ENCODE peak calls at places on chromosomes 2 and 18, in six cellular contexts. One of them, this sample, is unnamed.
A peak's percentile ranks its signal among the peaks of the same experiment; 100 is the strongest.

GRCh38 chr2:3784731-3785130 is 81.4 kb downstream of the DCDC2C start:
- DNase-seq in AG04449: peak; percentile 5
- DNase-seq in right lobe of liver: no peak
- DNase-seq in cardiac muscle cell: peak; percentile 3
- DNase-seq in SJCRH30: no peak
- DNase-seq in mammary epithelial cell: no peak
- DNase-seq in this sample: no peak

GRCh38 chr2:9145109-9145751 is 61.4 kb upstream of the ASAP2 start:
- DNase-seq in AG04449: no peak
- DNase-seq in right lobe of liver: no peak
- DNase-seq in cardiac muscle cell: peak; percentile 93
- DNase-seq in SJCRH30: no peak
- DNase-seq in mammary epithelial cell: no peak
- DNase-seq in this sample: no peak

GRCh38 chr2:162092656-162093556 is 18.9 kb upstream of the DPP4 start:
- DNase-seq in AG04449: peak; percentile 60
- DNase-seq in right lobe of liver: no peak
- DNase-seq in cardiac muscle cell: peak; percentile 97
- DNase-seq in SJCRH30: no peak
- DNase-seq in mammary epithelial cell: peak; percentile 97
- DNase-seq in this sample: no peak

GRCh38 chr2:135132314-135132713 is 80.2 kb downstream of the RAB3GAP1 start:
- DNase-seq in AG04449: peak; percentile 31
- DNase-seq in right lobe of liver: no peak
- DNase-seq in cardiac muscle cell: peak; percentile 43
- DNase-seq in SJCRH30: no peak
- DNase-seq in mammary epithelial cell: peak; percentile 43
- DNase-seq in this sample: no peak

GRCh38 chr18:57674891-57675290 is 53.3 kb upstream of the NARS1 start:
- DNase-seq in AG04449: no peak
- DNase-seq in right lobe of liver: no peak
- DNase-seq in cardiac muscle cell: no peak
- DNase-seq in SJCRH30: no peak
- DNase-seq in mammary epithelial cell: no peak
- DNase-seq in this sample: no peak

GRCh38 chr18:42030586-42031182 is 75.7 kb downstream of the PIK3C3 start:
- DNase-seq in AG04449: no peak
- DNase-seq in right lobe of liver: no peak
- DNase-seq in cardiac muscle cell: peak; percentile 41
- DNase-seq in SJCRH30: no peak
- DNase-seq in mammary epithelial cell: no peak
- DNase-seq in this sample: no peak

GRCh38 chr2:9179572-9180201 is 26.9 kb upstream of the ASAP2 start:
- DNase-seq in AG04449: no peak
- DNase-seq in right lobe of liver: no peak
- DNase-seq in cardiac muscle cell: peak; percentile 87
- DNase-seq in SJCRH30: peak; percentile 46
- DNase-seq in mammary epithelial cell: peak; percentile 96
- DNase-seq in this sample: no peak

GRCh38 chr2:23203383-23203782 is 181.6 kb upstream of the KLHL29 start:
- DNase-seq in AG04449: no peak
- DNase-seq in right lobe of liver: no peak
- DNase-seq in cardiac muscle cell: no peak
- DNase-seq in SJCRH30: no peak
- DNase-seq in mammary epithelial cell: no peak
- DNase-seq in this sample: no peak

GRCh38 chr2:213261237-213261636 is 23.0 kb upstream of the SPAG16 start:
- DNase-seq in AG04449: no peak
- DNase-seq in right lobe of liver: no peak
- DNase-seq in cardiac muscle cell: no peak
- DNase-seq in SJCRH30: no peak
- DNase-seq in mammary epithelial cell: no peak
- DNase-seq in this sample: no peak

GRCh38 chr2:226838758-226839555 is 3.1 kb downstream of the RHBDD1 start:
- DNase-seq in AG04449: no peak
- DNase-seq in right lobe of liver: no peak
- DNase-seq in cardiac muscle cell: no peak
- DNase-seq in SJCRH30: no peak
- DNase-seq in mammary epithelial cell: no peak
- DNase-seq in this sample: no peak

GRCh38 chr18:76412818-76413565 is 82.0 kb downstream of the ZNF516 start:
- DNase-seq in AG04449: no peak
- DNase-seq in right lobe of liver: no peak
- DNase-seq in cardiac muscle cell: peak; percentile 21
- DNase-seq in SJCRH30: no peak
- DNase-seq in mammary epithelial cell: no peak
- DNase-seq in this sample: no peak

GRCh38 chr2:159711562-159712193 is 628 bp upstream of the MARCHF7 start:
- DNase-seq in AG04449: no peak
- DNase-seq in right lobe of liver: no peak
- DNase-seq in cardiac muscle cell: no peak
- DNase-seq in SJCRH30: no peak
- DNase-seq in mammary epithelial cell: no peak
- DNase-seq in this sample: no peak

GRCh38 chr2:189276277-189276676 is 96.7 kb upstream of the COL5A2 start:
- DNase-seq in AG04449: peak; percentile 98
- DNase-seq in right lobe of liver: no peak
- DNase-seq in cardiac muscle cell: peak; percentile 96
- DNase-seq in SJCRH30: no peak
- DNase-seq in mammary epithelial cell: peak; percentile 87
- DNase-seq in this sample: no peak

GRCh38 chr2:138744709-138745108 is 35.5 kb downstream of the NXPH2 start:
- DNase-seq in AG04449: no peak
- DNase-seq in right lobe of liver: no peak
- DNase-seq in cardiac muscle cell: no peak
- DNase-seq in SJCRH30: peak; percentile 84
- DNase-seq in mammary epithelial cell: no peak
- DNase-seq in this sample: no peak

GRCh38 chr18:22983175-22983574 is 50.0 kb downstream of the RBBP8 start:
- DNase-seq in AG04449: no peak
- DNase-seq in right lobe of liver: no peak
- DNase-seq in cardiac muscle cell: peak; percentile 74
- DNase-seq in SJCRH30: no peak
- DNase-seq in mammary epithelial cell: no peak
- DNase-seq in this sample: no peak

GRCh38 chr2:222904557-222905258 is 43.9 kb downstream of the ACSL3 start:
- DNase-seq in AG04449: peak; percentile 89
- DNase-seq in right lobe of liver: no peak
- DNase-seq in cardiac muscle cell: peak; percentile 35
- DNase-seq in SJCRH30: no peak
- DNase-seq in mammary epithelial cell: peak; percentile 20
- DNase-seq in this sample: no peak

GRCh38 chr18:62572456-62572855 is 49.6 kb downstream of the ZCCHC2 start:
- DNase-seq in AG04449: no peak
- DNase-seq in right lobe of liver: no peak
- DNase-seq in cardiac muscle cell: no peak
- DNase-seq in SJCRH30: no peak
- DNase-seq in mammary epithelial cell: peak; percentile 70
- DNase-seq in this sample: no peak

GRCh38 chr18:28541276-28541930 is 364.5 kb upstream of the CDH2 start:
- DNase-seq in AG04449: no peak
- DNase-seq in right lobe of liver: no peak
- DNase-seq in cardiac muscle cell: peak; percentile 6
- DNase-seq in SJCRH30: no peak
- DNase-seq in mammary epithelial cell: no peak
- DNase-seq in this sample: no peak

GRCh38 chr18:51195602-51196115 is 1.8 kb downstream of the MEX3C start:
- DNase-seq in AG04449: no peak
- DNase-seq in right lobe of liver: no peak
- DNase-seq in cardiac muscle cell: peak; percentile 45
- DNase-seq in SJCRH30: peak; percentile 59
- DNase-seq in mammary epithelial cell: peak; percentile 75
- DNase-seq in this sample: no peak

GRCh38 chr2:238908960-238909951 is 61.4 kb downstream of the TWIST2 start:
- DNase-seq in AG04449: no peak
- DNase-seq in right lobe of liver: peak; percentile 46
- DNase-seq in cardiac muscle cell: peak; percentile 87
- DNase-seq in SJCRH30: no peak
- DNase-seq in mammary epithelial cell: no peak
- DNase-seq in this sample: peak; percentile 51

GRCh38 chr18:904135-905090 is at the start of gene ADCYAP1:
- DNase-seq in AG04449: no peak
- DNase-seq in right lobe of liver: no peak
- DNase-seq in cardiac muscle cell: no peak
- DNase-seq in SJCRH30: no peak
- DNase-seq in mammary epithelial cell: no peak
- DNase-seq in this sample: no peak

GRCh38 chr18:62425465-62426190 is 97.2 kb upstream of the ZCCHC2 start:
- DNase-seq in AG04449: peak; percentile 88
- DNase-seq in right lobe of liver: peak; percentile 74
- DNase-seq in cardiac muscle cell: peak; percentile 98
- DNase-seq in SJCRH30: peak; percentile 62
- DNase-seq in mammary epithelial cell: peak; percentile 93
- DNase-seq in this sample: peak; percentile 86

GRCh38 chr2:10036095-10036879 is 7.1 kb upstream of the KLF11 start:
- DNase-seq in AG04449: peak; percentile 31
- DNase-seq in right lobe of liver: peak; percentile 95
- DNase-seq in cardiac muscle cell: peak; percentile 77
- DNase-seq in SJCRH30: no peak
- DNase-seq in mammary epithelial cell: peak; percentile 82
- DNase-seq in this sample: no peak

GRCh38 chr2:64767670-64768425 is 114.1 kb upstream of the SERTAD2 start:
- DNase-seq in AG04449: peak; percentile 59
- DNase-seq in right lobe of liver: peak; percentile 91
- DNase-seq in cardiac muscle cell: peak; percentile 92
- DNase-seq in SJCRH30: peak; percentile 93
- DNase-seq in mammary epithelial cell: peak; percentile 86
- DNase-seq in this sample: peak; percentile 90

GRCh38 chr2:198453866-198454265 is 649.5 kb downstream of the PLCL1 start:
- DNase-seq in AG04449: no peak
- DNase-seq in right lobe of liver: no peak
- DNase-seq in cardiac muscle cell: no peak
- DNase-seq in SJCRH30: no peak
- DNase-seq in mammary epithelial cell: no peak
- DNase-seq in this sample: no peak

GRCh38 chr2:12717988-12718661 is 1.4 kb downstream of the TRIB2 start:
- DNase-seq in AG04449: no peak
- DNase-seq in right lobe of liver: no peak
- DNase-seq in cardiac muscle cell: peak; percentile 49
- DNase-seq in SJCRH30: peak; percentile 53
- DNase-seq in mammary epithelial cell: peak; percentile 47
- DNase-seq in this sample: peak; percentile 30

GRCh38 chr2:195486987-195487644 is 169.9 kb upstream of the SLC39A10 start:
- DNase-seq in AG04449: no peak
- DNase-seq in right lobe of liver: no peak
- DNase-seq in cardiac muscle cell: peak; percentile 73
- DNase-seq in SJCRH30: peak; percentile 35
- DNase-seq in mammary epithelial cell: peak; percentile 52
- DNase-seq in this sample: no peak

GRCh38 chr2:69162121-69162520 is 149.1 kb downstream of the ANTXR1 start:
- DNase-seq in AG04449: no peak
- DNase-seq in right lobe of liver: no peak
- DNase-seq in cardiac muscle cell: no peak
- DNase-seq in SJCRH30: no peak
- DNase-seq in mammary epithelial cell: no peak
- DNase-seq in this sample: no peak

GRCh38 chr2:218394298-218395089 is 5.2 kb upstream of the CTDSP1 start:
- DNase-seq in AG04449: no peak
- DNase-seq in right lobe of liver: peak; percentile 64
- DNase-seq in cardiac muscle cell: no peak
- DNase-seq in SJCRH30: no peak
- DNase-seq in mammary epithelial cell: no peak
- DNase-seq in this sample: no peak
- H3K4me3 ChIP-seq in AG04449: no peak overlapping the region
- H3K4me3 ChIP-seq in right lobe of liver: no peak overlapping the region
- H3K4me3 ChIP-seq in cardiac muscle cell: no peak overlapping the region
- H3K4me3 ChIP-seq in SJCRH30: no peak overlapping the region
- H3K4me3 ChIP-seq in mammary epithelial cell: no peak overlapping the region
- H3K4me3 ChIP-seq in this sample: no peak overlapping the region

GRCh38 chr2:168359082-168359481 is 97.0 kb upstream of the CERS6 start:
- DNase-seq in AG04449: no peak
- DNase-seq in right lobe of liver: no peak
- DNase-seq in cardiac muscle cell: no peak
- DNase-seq in SJCRH30: no peak
- DNase-seq in mammary epithelial cell: no peak
- DNase-seq in this sample: no peak
- H3K4me3 ChIP-seq in AG04449: no peak overlapping the region
- H3K4me3 ChIP-seq in right lobe of liver: no peak overlapping the region
- H3K4me3 ChIP-seq in cardiac muscle cell: no peak overlapping the region
- H3K4me3 ChIP-seq in SJCRH30: no peak overlapping the region
- H3K4me3 ChIP-seq in mammary epithelial cell: no peak overlapping the region
- H3K4me3 ChIP-seq in this sample: no peak overlapping the region

DNA sequence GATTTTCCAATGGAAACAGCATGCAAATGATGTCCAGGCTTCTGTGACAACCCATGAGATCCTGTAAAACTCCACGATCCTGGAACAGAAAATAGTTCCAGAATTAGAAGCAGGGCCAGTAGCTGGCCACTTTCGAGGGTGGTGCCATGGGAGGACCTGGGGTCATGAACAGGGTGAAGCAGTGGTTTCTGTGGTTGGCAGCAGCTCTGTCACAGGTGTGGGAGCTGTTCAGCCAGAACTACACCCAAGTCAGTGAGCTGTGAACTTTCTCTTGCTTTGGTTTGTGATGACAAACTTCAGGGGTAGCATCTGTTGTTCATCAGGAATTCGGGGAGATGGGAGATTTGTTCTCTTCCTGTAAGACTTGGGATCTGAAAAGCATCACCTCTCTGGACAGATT is 314.4 kb upstream of the NT5C1B start:
- DNase-seq in AG04449: no peak
- DNase-seq in right lobe of liver: no peak
- DNase-seq in cardiac muscle cell: no peak
- DNase-seq in SJCRH30: no peak
- DNase-seq in mammary epithelial cell: peak; percentile 19
- DNase-seq in this sample: no peak
- H3K4me3 ChIP-seq in AG04449: no peak overlapping the region
- H3K4me3 ChIP-seq in right lobe of liver: no peak overlapping the region
- H3K4me3 ChIP-seq in cardiac muscle cell: no peak overlapping the region
- H3K4me3 ChIP-seq in SJCRH30: no peak overlapping the region
- H3K4me3 ChIP-seq in mammary epithelial cell: no peak overlapping the region
- H3K4me3 ChIP-seq in this sample: no peak overlapping the region

GRCh38 chr18:59917422-59917821 is 17.6 kb downstream of the PMAIP1 start:
- DNase-seq in AG04449: no peak
- DNase-seq in right lobe of liver: peak; percentile 58
- DNase-seq in cardiac muscle cell: peak; percentile 73
- DNase-seq in SJCRH30: no peak
- DNase-seq in mammary epithelial cell: peak; percentile 68
- DNase-seq in this sample: no peak

GRCh38 chr18:59923539-59924196 is 23.9 kb downstream of the PMAIP1 start:
- DNase-seq in AG04449: no peak
- DNase-seq in right lobe of liver: no peak
- DNase-seq in cardiac muscle cell: no peak
- DNase-seq in SJCRH30: no peak
- DNase-seq in mammary epithelial cell: no peak
- DNase-seq in this sample: no peak

GRCh38 chr18:59918320-59918755 is 18.5 kb downstream of the PMAIP1 start:
- DNase-seq in AG04449: no peak
- DNase-seq in right lobe of liver: peak; percentile 64
- DNase-seq in cardiac muscle cell: peak; percentile 55
- DNase-seq in SJCRH30: peak; percentile 84
- DNase-seq in mammary epithelial cell: peak; percentile 74
- DNase-seq in this sample: no peak

GRCh38 chr18:59919026-59919425 is 19.2 kb downstream of the PMAIP1 start:
- DNase-seq in AG04449: no peak
- DNase-seq in right lobe of liver: no peak
- DNase-seq in cardiac muscle cell: no peak
- DNase-seq in SJCRH30: peak; percentile 75
- DNase-seq in mammary epithelial cell: no peak
- DNase-seq in this sample: no peak

GRCh38 chr18:59921384-59921891 is 21.6 kb downstream of the PMAIP1 start:
- DNase-seq in AG04449: no peak
- DNase-seq in right lobe of liver: no peak
- DNase-seq in cardiac muscle cell: no peak
- DNase-seq in SJCRH30: no peak
- DNase-seq in mammary epithelial cell: peak; percentile 62
- DNase-seq in this sample: no peak
- H3K4me3 ChIP-seq in AG04449: no peak overlapping the region
- H3K4me3 ChIP-seq in right lobe of liver: no peak overlapping the region
- H3K4me3 ChIP-seq in cardiac muscle cell: no peak overlapping the region
- H3K4me3 ChIP-seq in SJCRH30: no peak overlapping the region
- H3K4me3 ChIP-seq in mammary epithelial cell: no peak overlapping the region
- H3K4me3 ChIP-seq in this sample: no peak overlapping the region

GRCh38 chr2:154307007-154307406 is 391.5 kb upstream of the KCNJ3 start:
- DNase-seq in AG04449: no peak
- DNase-seq in right lobe of liver: no peak
- DNase-seq in cardiac muscle cell: no peak
- DNase-seq in SJCRH30: no peak
- DNase-seq in mammary epithelial cell: no peak
- DNase-seq in this sample: no peak
- H3K4me3 ChIP-seq in AG04449: no peak overlapping the region
- H3K4me3 ChIP-seq in right lobe of liver: no peak overlapping the region
- H3K4me3 ChIP-seq in cardiac muscle cell: no peak overlapping the region
- H3K4me3 ChIP-seq in SJCRH30: no peak overlapping the region
- H3K4me3 ChIP-seq in mammary epithelial cell: no peak overlapping the region
- H3K4me3 ChIP-seq in this sample: no peak overlapping the region

This sample was measured in breast epithelium.